ENCODE peak calls at places on chromosome 1, in nine cellular contexts. P, K, G, Y, X, Z, C, A and Q are unnamed samples.

GRCh38 chr1:225763815-225764548 is 13.6 kb upstream of the SRP9 start:
- DNase-seq in C (no peak), K (peak), X (no peak), A (no peak), G (no peak), Z (peak), P (peak), Y (peak), Q (no peak)

GRCh38 chr1:100862591-100862990 is 32.1 kb downstream of the EXTL2 start:
- DNase-seq in P (peak), X (no peak), Z (no peak), K (no peak), G (no peak), A (no peak), Y (peak), C (peak), Q (no peak)

GRCh38 chr1:82485591-82486369 is 685.0 kb downstream of the ADGRL2 start:
- DNase-seq in A (peak), P (no peak), Z (no peak), G (no peak), K (peak), X (no peak), C (no peak), Y (peak), Q (no peak)

GRCh38 chr1:39017266-39017665 is 8.9 kb upstream of the NDUFS5 start:
- DNase-seq in C (no peak), A (no peak), Z (no peak), G (no peak), P (no peak), K (no peak), Y (no peak), X (no peak), Q (no peak)

GRCh38 chr1:53731779-53732305 is 7.1 kb downstream of the GLIS1 start:
- DNase-seq in P (peak), Z (no peak), Y (peak), X (no peak), K (no peak), G (no peak), A (no peak), C (no peak), Q (no peak)

GRCh38 chr1:57024855-57025254 is 59.0 kb upstream of the C8B start:
- DNase-seq in X (peak), G (no peak), C (no peak), A (no peak), Z (no peak), Y (no peak), P (no peak), K (no peak), Q (no peak)

GRCh38 chr1:206106328-206107167 is 10.6 kb downstream of the AVPR1B start:
- DNase-seq in Z (peak), X (peak), Y (peak), P (peak), K (peak), C (peak), A (peak), G (peak), Q (peak)

GRCh38 chr1:210250665-210250997 is 18.0 kb downstream of the SERTAD4 start:
- DNase-seq in G (no peak), A (peak), X (peak), Y (no peak), C (no peak), K (peak), Z (peak), P (no peak), Q (no peak)

GRCh38 chr1:3515774-3516480 is 61.5 kb downstream of the ARHGEF16 start:
- DNase-seq in C (no peak), Y (peak), A (no peak), G (no peak), Z (no peak), K (no peak), P (no peak), X (no peak), Q (no peak)

GRCh38 chr1:110544753-110545152 is 25.8 kb upstream of the KCNA10 start:
- DNase-seq in A (no peak), X (no peak), P (no peak), Z (no peak), G (no peak), K (no peak), Y (no peak), C (no peak), Q (no peak)

GRCh38 chr1:202648822-202649221 is 61.4 kb downstream of the SYT2 start:
- DNase-seq in G (no peak), Z (no peak), C (no peak), K (no peak), P (no peak), Y (no peak), A (no peak), X (no peak), Q (no peak)

GRCh38 chr1:8094481-8095241 is 68.6 kb upstream of the ERRFI1 start:
- DNase-seq in Y (peak), K (no peak), G (no peak), A (no peak), C (no peak), X (no peak), Z (no peak), P (peak), Q (no peak)

GRCh38 chr1:231931146-231931545 is 304.6 kb downstream of the DISC1 start:
- DNase-seq in Y (no peak), K (no peak), A (no peak), C (no peak), G (no peak), X (no peak), P (no peak), Z (no peak), Q (no peak)

GRCh38 chr1:71414229-71414628 is 333.4 kb upstream of the ZRANB2 start:
- DNase-seq in G (no peak), X (no peak), A (no peak), Y (no peak), Z (no peak), K (no peak), P (peak), C (no peak), Q (no peak)

GRCh38 chr1:151085953-151086559 is 15.5 kb downstream of the GABPB2 start:
- DNase-seq in A (no peak), X (no peak), G (no peak), Y (no peak), C (no peak), Z (no peak), K (no peak), P (no peak), Q (no peak)

GRCh38 chr1:58652351-58653184 is 47.3 kb downstream of the MYSM1 start:
- DNase-seq in A (peak), Z (peak), Y (peak), G (no peak), X (peak), C (peak), K (peak), P (peak), Q (no peak)

GRCh38 chr1:44807364-44808062 is 362 bp upstream of the DYNLT4 start:
- DNase-seq in Z (peak), C (peak), A (peak), P (peak), K (peak), Y (peak), X (peak), G (peak), Q (peak)

GRCh38 chr1:2240251-2241156 is 12.4 kb downstream of the SKI start:
- DNase-seq in Y (no peak), K (peak), C (no peak), Z (peak), A (no peak), X (peak), G (peak), P (peak), Q (peak)

GRCh38 chr1:86970938-86971337 is 56.5 kb downstream of the HS2ST1 start:
- DNase-seq in A (no peak), K (no peak), C (no peak), Y (no peak), G (no peak), Z (no peak), P (no peak), X (no peak), Q (no peak)

GRCh38 chr1:68128157-68128556 is 77.7 kb upstream of the DIRAS3 start:
- DNase-seq in C (no peak), X (no peak), K (no peak), Y (peak), G (no peak), A (no peak), Z (no peak), P (peak), Q (no peak)

GRCh38 chr1:60031116-60031515 is 42.5 kb downstream of the C1orf87 start:
- DNase-seq in G (no peak), X (no peak), A (no peak), Y (no peak), P (no peak), K (no peak), C (no peak), Z (no peak), Q (no peak)

GRCh38 chr1:189851806-189852367 is 625.8 kb downstream of the BRINP3 start:
- DNase-seq in A (no peak), K (no peak), Y (no peak), G (no peak), X (no peak), C (no peak), Z (no peak), P (no peak), Q (no peak)

GRCh38 chr1:46175243-46175642 is 356 bp downstream of the TSPAN1 start:
- DNase-seq in C (no peak), A (no peak), G (no peak), X (no peak), P (no peak), K (no peak), Y (no peak), Z (no peak), Q (no peak)

GRCh38 chr1:13699510-13699909 is 478 bp upstream of the PRDM2 start:
- DNase-seq in P (no peak), A (no peak), X (no peak), K (no peak), Z (no peak), C (no peak), G (no peak), Y (peak), Q (no peak)

GRCh38 chr1:226223786-226224244 is 351 bp downstream of the MIXL1 start:
- DNase-seq in X (no peak), Z (peak), A (peak), P (no peak), K (no peak), Y (no peak), C (no peak), G (no peak), Q (no peak)

GRCh38 chr1:60008500-60008899 is 65.1 kb downstream of the C1orf87 start:
- DNase-seq in Y (no peak), P (no peak), A (no peak), K (no peak), C (no peak), X (no peak), G (no peak), Z (no peak), Q (no peak)

GRCh38 chr1:33361553-33362262 is 40.8 kb upstream of the A3GALT2 start:
- DNase-seq in Z (no peak), P (no peak), G (peak), K (peak), Y (peak), A (no peak), C (no peak), X (no peak), Q (no peak)

GRCh38 chr1:37778654-37779053 is 13.7 kb upstream of the EPHA10 start:
- DNase-seq in X (no peak), C (no peak), G (no peak), Z (no peak), Y (no peak), K (no peak), P (no peak), A (no peak), Q (no peak)

GRCh38 chr1:2865571-2866414 is 64.3 kb upstream of the TTC34 start:
- DNase-seq in P (no peak), A (no peak), K (no peak), Y (no peak), G (no peak), X (no peak), C (no peak), Z (no peak), Q (no peak)

GRCh38 chr1:161089251-161089924 is at the start of gene NECTIN4:
- DNase-seq in X (no peak), Z (peak), K (no peak), P (no peak), G (no peak), C (no peak), A (no peak), Y (no peak), Q (peak)

GRCh38 chr1:228472655-228473054 is 14.5 kb upstream of the RNF187 start:
- DNase-seq in G (no peak), X (no peak), A (no peak), K (no peak), Z (no peak), Y (peak), P (peak), C (no peak), Q (no peak)

GRCh38 chr1:91314643-91315042 is 90.0 kb downstream of the HFM1 start:
- DNase-seq in X (no peak), Z (no peak), P (no peak), C (no peak), A (no peak), Y (no peak), K (no peak), G (no peak), Q (no peak)

GRCh38 chr1:98059616-98060015 is 138.8 kb upstream of the DPYD start:
- DNase-seq in X (no peak), P (peak), Z (no peak), Y (no peak), C (no peak), G (no peak), K (no peak), A (no peak), Q (no peak)

GRCh38 chr1:107277022-107277421 is 136.2 kb downstream of the NTNG1 start:
- DNase-seq in Y (peak), K (no peak), X (no peak), A (peak), Z (peak), P (peak), G (no peak), C (peak), Q (no peak)

GRCh38 chr1:201310986-201311355 is 27.7 kb downstream of the PKP1 start:
- DNase-seq in X (no peak), Z (no peak), C (no peak), A (no peak), Y (no peak), P (peak), K (peak), G (no peak), Q (peak)
- H3K27ac ChIP-seq in X (no peak), Z (no peak), C (no peak), A (no peak), Y (no peak), P (no peak), K (peak), G (peak), Q (peak)

GRCh38 chr1:198234511-198235251 is 77.9 kb downstream of the NEK7 start:
- DNase-seq in A (no peak), Y (peak), X (no peak), P (peak), G (no peak), K (no peak), Z (no peak), C (no peak), Q (no peak)
- H3K27ac ChIP-seq in A (no peak), Y (peak), X (no peak), P (peak), G (peak), K (no peak), Z (no peak), C (peak), Q (no peak)

DNA sequence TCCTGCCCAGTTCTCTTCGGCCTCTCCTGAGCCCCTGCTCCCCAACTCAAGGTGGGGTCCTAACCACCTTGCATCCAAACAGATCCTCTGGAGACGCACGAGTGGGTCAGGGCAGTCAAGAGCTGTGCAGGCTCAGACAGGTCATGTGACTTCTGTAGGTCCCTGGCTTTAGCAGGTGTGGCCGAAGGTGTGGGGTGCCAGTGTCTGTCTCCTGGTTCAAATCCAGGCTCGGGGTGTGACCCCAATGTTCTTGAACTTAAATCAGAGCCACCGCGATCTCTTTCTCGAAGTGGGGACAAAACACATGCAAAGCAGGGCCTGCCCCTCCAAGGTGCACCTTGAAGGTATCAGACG is 27.4 kb upstream of the ECE1 start:
- DNase-seq in G (no peak), K (peak), Z (no peak), C (no peak), X (no peak), A (no peak), P (no peak), Y (no peak), Q (no peak)
- H3K27ac ChIP-seq in G (peak), K (peak), Z (peak), C (peak), X (peak), A (no peak), P (peak), Y (peak), Q (peak)

DNA sequence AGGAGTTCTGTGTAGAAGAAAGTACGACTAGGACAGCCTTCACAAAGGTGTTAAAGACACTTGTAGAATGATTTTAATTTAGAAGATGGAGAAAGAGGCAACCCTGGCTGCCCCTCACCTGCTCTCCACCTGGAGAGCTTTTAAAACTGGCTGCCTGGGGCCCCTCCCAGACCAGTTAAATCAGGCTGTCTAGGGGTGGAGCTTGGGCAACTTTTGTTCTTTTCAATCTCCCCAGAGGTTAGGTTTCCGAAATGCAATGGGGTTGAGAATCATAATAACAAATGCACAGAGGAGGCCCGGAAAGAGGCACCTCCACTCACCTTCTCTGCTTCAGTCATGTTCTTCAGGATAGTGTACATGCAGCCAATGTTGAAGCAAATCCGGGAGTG is 429 bp downstream of the NCF2 start:
- DNase-seq in X (no peak), Y (no peak), A (no peak), G (no peak), K (no peak), C (no peak), P (no peak), Z (no peak), Q (no peak)
- H3K27ac ChIP-seq in X (peak), Y (no peak), A (no peak), G (peak), K (peak), C (no peak), P (no peak), Z (peak), Q (peak)

DNA sequence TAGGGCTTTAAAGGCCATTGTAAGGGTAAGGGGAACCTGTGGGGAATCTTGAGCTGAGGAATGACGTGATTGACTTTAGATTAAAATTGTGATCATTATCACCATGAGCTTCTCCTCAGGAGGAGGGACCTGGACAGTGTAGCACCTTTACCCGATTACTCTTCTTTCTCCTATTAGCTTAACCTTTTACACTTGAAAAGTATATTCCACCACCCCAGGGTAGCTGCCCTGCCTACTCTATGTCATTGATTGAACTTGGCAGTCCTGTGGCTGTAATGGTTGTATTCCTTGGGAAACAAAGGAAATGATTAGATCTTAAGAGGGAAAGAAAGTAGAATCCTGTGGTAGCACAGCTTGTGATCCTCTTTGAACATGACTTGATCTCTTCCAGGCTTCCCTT is 47.7 kb downstream of the CACHD1 start:
- DNase-seq in A (no peak), G (no peak), Y (no peak), C (no peak), K (no peak), P (no peak), Z (no peak), X (no peak), Q (no peak)
- H3K27ac ChIP-seq in A (no peak), G (no peak), Y (peak), C (no peak), K (no peak), P (no peak), Z (no peak), X (no peak), Q (no peak)

GRCh38 chr1:5911871-5912271 is 80.4 kb downstream of the NPHP4 start:
- DNase-seq in G (no peak), X (no peak), A (no peak), P (no peak), Y (no peak), Z (no peak), K (no peak), C (no peak), Q (no peak)
- H3K27ac ChIP-seq in G (no peak), X (no peak), A (no peak), P (no peak), Y (no peak), Z (no peak), K (no peak), C (no peak), Q (no peak)

DNA sequence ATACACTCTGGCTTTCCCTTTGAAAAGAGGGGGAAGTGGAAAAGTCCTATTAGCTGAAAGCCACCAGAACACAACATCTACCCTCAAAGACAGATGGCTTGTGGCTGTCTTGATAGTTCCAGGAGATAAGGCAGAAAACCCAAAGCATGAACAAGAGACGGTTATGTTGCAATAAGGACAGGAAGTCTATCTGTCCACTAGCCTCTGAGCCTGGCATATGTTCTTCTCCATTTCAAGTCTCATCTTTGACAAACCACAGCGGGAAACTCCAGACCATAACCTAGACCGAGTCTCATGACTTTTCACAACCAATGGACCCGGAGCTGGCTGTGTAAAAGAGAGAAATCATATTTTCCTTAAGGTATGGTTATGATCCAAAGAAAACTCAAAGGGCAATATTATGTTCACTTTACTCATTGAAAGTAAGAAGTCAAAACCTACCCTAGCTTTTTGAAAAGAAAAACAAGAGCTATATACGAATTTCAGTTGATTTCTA is 33.8 kb downstream of the DUSP10 start:
- DNase-seq in X (no peak), P (no peak), C (no peak), A (no peak), K (no peak), G (no peak), Y (peak), Z (no peak), Q (no peak)
- H3K27ac ChIP-seq in X (peak), P (no peak), C (no peak), A (no peak), K (no peak), G (no peak), Y (no peak), Z (no peak), Q (peak)